ENCODE peak calls at places on chromosomes 11 and 22, in eight cellular contexts. M is posterior cingulate gyrus; K is A172; B is stimulated activated CD8-positive, alpha-beta memory T cell treated with anti-CD3 and anti-CD28 coated beads, Interleukin-15, amount 100 ng/mL, for 1 hour; A is Calu3; G is HTR-8/SVneo; H is ureter; N is A549. T is an unnamed sample.

GRCh38 chr11:46695345-46696211 is 4.8 kb downstream of the ARHGAP1 start:
- DNase-seq in M (no peak), K (no peak), B (no peak), A (no peak), G (no peak), H (no peak), N (no peak), T (no peak)

GRCh38 chr11:1888811-1889526 is 2.7 kb downstream of the PRR33 start:
- DNase-seq in M (no peak), K (no peak), B (peak), A (no peak), G (no peak), H (peak), N (no peak), T (no peak)

GRCh38 chr11:79013509-79013908 is 427.3 kb downstream of the TENM4 start:
- DNase-seq in M (no peak), K (no peak), B (no peak), A (no peak), G (no peak), H (no peak), N (no peak), T (no peak)

GRCh38 chr22:38246046-38246658 is 26.7 kb downstream of the TMEM184B start:
- DNase-seq in M (no peak), K (no peak), B (no peak), A (no peak), G (no peak), H (no peak), N (no peak), T (no peak)

GRCh38 chr22:16774911-16775529 is 50.2 kb downstream of the XKR3 start:
- DNase-seq in M (no peak), K (peak), B (no peak), A (no peak), G (no peak), H (no peak), N (no peak), T (no peak)

GRCh38 chr11:119479685-119480275 is 56.8 kb upstream of the THY1 start:
- DNase-seq in M (no peak), K (no peak), B (no peak), A (no peak), G (peak), H (peak), N (peak), T (peak)

GRCh38 chr11:61011950-61012830 is 40.7 kb downstream of the CD6 start:
- DNase-seq in M (no peak), K (peak), B (no peak), A (no peak), G (no peak), H (no peak), N (no peak), T (no peak)

GRCh38 chr11:14075118-14075601 is 112.6 kb downstream of the SPON1 start:
- DNase-seq in M (no peak), K (peak), B (peak), A (no peak), G (no peak), H (no peak), N (no peak), T (no peak)

GRCh38 chr11:133386262-133386661 is 146.0 kb downstream of the OPCML start:
- DNase-seq in M (no peak), K (no peak), B (no peak), A (no peak), G (no peak), H (no peak), N (no peak), T (no peak)

GRCh38 chr11:36024716-36025115 is 80.9 kb downstream of the LDLRAD3 start:
- DNase-seq in M (no peak), K (no peak), B (no peak), A (no peak), G (no peak), H (no peak), N (no peak), T (no peak)

GRCh38 chr11:69013009-69013951 is at the start of gene MRGPRF:
- DNase-seq in M (peak), K (no peak), B (no peak), A (no peak), G (no peak), H (peak), N (peak), T (peak)

GRCh38 chr11:33942954-33943353 is 51.1 kb upstream of the LMO2 start:
- DNase-seq in M (no peak), K (peak), B (no peak), A (no peak), G (no peak), H (no peak), N (no peak), T (no peak)

GRCh38 chr11:9002920-9003572 is 755 bp downstream of the NRIP3 start:
- DNase-seq in M (no peak), K (no peak), B (no peak), A (no peak), G (no peak), H (no peak), N (no peak), T (no peak)

GRCh38 chr11:2778630-2779498 is 79.1 kb upstream of the KCNQ1OT1 start:
- DNase-seq in M (peak), K (peak), B (no peak), A (peak), G (no peak), H (peak), N (peak), T (no peak)

GRCh38 chr22:35903571-35904331 is 124.9 kb downstream of the RBFOX2 start:
- DNase-seq in M (no peak), K (no peak), B (no peak), A (no peak), G (no peak), H (no peak), N (no peak), T (no peak)

GRCh38 chr11:11985016-11985715 is 23.3 kb downstream of the DKK3 start:
- DNase-seq in M (no peak), K (peak), B (no peak), A (no peak), G (no peak), H (no peak), N (no peak), T (no peak)

GRCh38 chr11:68798221-68798813 is 43.4 kb downstream of the CPT1A start:
- DNase-seq in M (no peak), K (no peak), B (peak), A (peak), G (peak), H (no peak), N (no peak), T (peak)

GRCh38 chr11:101091781-101092180 is 37.8 kb downstream of the PGR start:
- DNase-seq in M (no peak), K (peak), B (no peak), A (no peak), G (no peak), H (no peak), N (no peak), T (no peak)

GRCh38 chr11:8382436-8383053 is 118.9 kb upstream of the LMO1 start:
- DNase-seq in M (no peak), K (peak), B (no peak), A (no peak), G (peak), H (no peak), N (no peak), T (no peak)

GRCh38 chr11:116335891-116336290 is 436.9 kb downstream of the BUD13 start:
- DNase-seq in M (no peak), K (no peak), B (no peak), A (no peak), G (no peak), H (no peak), N (no peak), T (no peak)

GRCh38 chr11:75349540-75350116 is 1.8 kb downstream of the ARRB1 start:
- DNase-seq in M (no peak), K (no peak), B (no peak), A (no peak), G (no peak), H (no peak), N (no peak), T (no peak)

GRCh38 chr22:36765131-36765942 is 10.6 kb downstream of the IFT27 start:
- DNase-seq in M (no peak), K (no peak), B (no peak), A (no peak), G (no peak), H (no peak), N (no peak), T (no peak)

GRCh38 chr11:79018371-79018849 is 422.4 kb downstream of the TENM4 start:
- DNase-seq in M (no peak), K (peak), B (no peak), A (no peak), G (no peak), H (no peak), N (no peak), T (no peak)

GRCh38 chr11:2885676-2886081 is at the start of gene CDKN1C:
- DNase-seq in M (peak), K (peak), B (peak), A (peak), G (peak), H (peak), N (peak), T (peak)

GRCh38 chr22:44702479-44703219 is 645 bp downstream of the PRR5 start:
- DNase-seq in M (no peak), K (no peak), B (no peak), A (peak), G (peak), H (no peak), N (no peak), T (no peak)

GRCh38 chr22:22865311-22866072 is 22.1 kb upstream of the IGLL5 start:
- DNase-seq in M (no peak), K (no peak), B (no peak), A (no peak), G (no peak), H (no peak), N (no peak), T (no peak)

GRCh38 chr11:106415510-106415909 is 338.0 kb downstream of the AASDHPPT start:
- DNase-seq in M (no peak), K (no peak), B (no peak), A (no peak), G (no peak), H (no peak), N (no peak), T (no peak)

GRCh38 chr11:62664405-62665074 is 470 bp downstream of the C11orf98 start:
- DNase-seq in M (no peak), K (peak), B (no peak), A (peak), G (peak), H (no peak), N (no peak), T (no peak)

GRCh38 chr11:10307022-10307410 is 2.1 kb downstream of the ADM start:
- DNase-seq in M (no peak), K (peak), B (no peak), A (no peak), G (no peak), H (no peak), N (peak), T (no peak)

GRCh38 chr11:116716617-116717016 is 56.2 kb downstream of the BUD13 start:
- DNase-seq in M (no peak), K (no peak), B (no peak), A (no peak), G (no peak), H (no peak), N (no peak), T (no peak)

GRCh38 chr11:118841469-118842222 is 42.0 kb upstream of the CXCR5 start:
- DNase-seq in M (no peak), K (no peak), B (no peak), A (no peak), G (no peak), H (no peak), N (no peak), T (no peak)

GRCh38 chr22:40044870-40045834 is 50.4 kb downstream of the FAM83F start:
- DNase-seq in M (peak), K (peak), B (peak), A (peak), G (peak), H (peak), N (peak), T (peak)

T was measured in 8988T.